ENCODE peak calls at places on chromosomes 13 and 19, in eight cellular contexts. G, J, U, P, N, F, H and A are unnamed samples.

GRCh38 chr13:94054159-94054558 is 425.3 kb downstream of the DCT start:
- DNase-seq in G (no peak), J (no peak), U (no peak), P (no peak), N (no peak), F (no peak), H (no peak), A (no peak)

GRCh38 chr13:111341886-111342285 is 21.4 kb downstream of the TEX29 start:
- DNase-seq in G (no peak), J (no peak), U (no peak), P (no peak), N (no peak), F (no peak), H (no peak), A (no peak)

GRCh38 chr13:114067381-114067885 is 65.0 kb downstream of the RASA3 start:
- DNase-seq in G (no peak), J (no peak), U (no peak), P (no peak), N (no peak), F (peak; percentile 62), H (no peak), A (no peak)

GRCh38 chr19:56097306-56097705 is 23.8 kb downstream of the ZNF787 start:
- DNase-seq in G (no peak), J (no peak), U (no peak), P (no peak), N (no peak), F (no peak), H (no peak), A (no peak)

GRCh38 chr19:48553676-48554384 is 1.9 kb downstream of the SULT2B1 start:
- DNase-seq in G (peak; percentile 68), J (no peak), U (no peak), P (no peak), N (no peak), F (no peak), H (no peak), A (no peak)

GRCh38 chr19:12331211-12331941 is 2.1 kb downstream of the ZNF563 start:
- DNase-seq in G (no peak), J (no peak), U (no peak), P (peak; percentile 42), N (no peak), F (peak; percentile 90), H (no peak), A (no peak)

GRCh38 chr13:106096661-106097092 is 438.8 kb downstream of the EFNB2 start:
- DNase-seq in G (no peak), J (no peak), U (no peak), P (no peak), N (no peak), F (no peak), H (peak; percentile 86), A (no peak)

GRCh38 chr19:44548736-44549135 is 19.3 kb upstream of the CEACAM20 start:
- DNase-seq in G (no peak), J (no peak), U (no peak), P (no peak), N (no peak), F (no peak), H (no peak), A (no peak)

GRCh38 chr13:20412761-20413355 is 112.8 kb downstream of the CRYL1 start:
- DNase-seq in G (no peak), J (no peak), U (no peak), P (no peak), N (no peak), F (peak; percentile 53), H (no peak), A (no peak)

GRCh38 chr19:17681505-17682125 is 6.5 kb downstream of the UNC13A start:
- DNase-seq in G (peak; percentile 77), J (no peak), U (no peak), P (peak; percentile 16), N (no peak), F (peak; percentile 47), H (no peak), A (no peak)

GRCh38 chr19:7916137-7916907 is 1.7 kb downstream of the TGFBR3L start:
- DNase-seq in G (no peak), J (no peak), U (no peak), P (peak; percentile 33), N (no peak), F (peak; percentile 79), H (no peak), A (peak; percentile 35)

GRCh38 chr19:3599776-3600183 is 6.9 kb downstream of the TBXA2R start:
- DNase-seq in G (no peak), J (no peak), U (no peak), P (no peak), N (no peak), F (no peak), H (no peak), A (no peak)

GRCh38 chr19:29505034-29505824 is 20.6 kb upstream of the VSTM2B start:
- DNase-seq in G (no peak), J (no peak), U (no peak), P (no peak), N (no peak), F (no peak), H (no peak), A (no peak)

GRCh38 chr19:37770985-37771384 is 8.4 kb downstream of the ZNF573 start:
- DNase-seq in G (no peak), J (no peak), U (no peak), P (no peak), N (no peak), F (no peak), H (no peak), A (no peak)

GRCh38 chr13:97948041-97948440 is 5.4 kb upstream of the IPO5 start:
- DNase-seq in G (no peak), J (no peak), U (no peak), P (no peak), N (peak; percentile 2), F (no peak), H (no peak), A (no peak)

GRCh38 chr13:98224557-98224956 is 47.5 kb upstream of the RNF113B start:
- DNase-seq in G (no peak), J (no peak), U (no peak), P (no peak), N (no peak), F (no peak), H (no peak), A (no peak)